ENCODE peak calls at places on chromosomes 4 and X, in eight cellular contexts. K is psoas muscle; Z is type B pancreatic cell; P is T-helper 1 cell; G is KBM-7; Q is Peyer's patch; I is CD4-positive, alpha-beta T cell; J is right cardiac atrium. R is an unnamed sample.

GRCh38 chrX:111098874-111099273 is 2.9 kb downstream of the PAK3 start:
- DNase-seq in K (peak), Z (no peak), P (peak), G (peak), Q (peak), I (peak), J (peak), R (peak)

GRCh38 chrX:50003927-50004326 is 81.5 kb downstream of the CLCN5 start:
- DNase-seq in K (no peak), Z (no peak), P (no peak), G (no peak), Q (no peak), I (no peak), J (no peak), R (no peak)

GRCh38 chr4:21470531-21470930 is 478.0 kb downstream of the KCNIP4 start:
- DNase-seq in K (no peak), Z (no peak), P (no peak), G (peak), Q (no peak), I (no peak), J (no peak), R (peak)

GRCh38 chrX:30308263-30309138 is 689 bp downstream of the NR0B1 start:
- DNase-seq in K (peak), Z (no peak), P (no peak), G (no peak), Q (no peak), I (no peak), J (peak), R (peak)

GRCh38 chr4:69503558-69503957 is 7.9 kb upstream of the UGT2B4 start:
- DNase-seq in K (no peak), Z (no peak), P (no peak), G (no peak), Q (no peak), I (no peak), J (no peak), R (no peak)

GRCh38 chrX:151789179-151789800 is 54.7 kb downstream of the CNGA2 start:
- DNase-seq in K (peak), Z (no peak), P (no peak), G (no peak), Q (peak), I (no peak), J (peak), R (no peak)

GRCh38 chrX:120794525-120794975 is 81.1 kb downstream of the CT47B1 start:
- DNase-seq in K (no peak), Z (no peak), P (no peak), G (no peak), Q (no peak), I (no peak), J (no peak), R (no peak)

GRCh38 chrX:68261060-68261672 is 172.1 kb downstream of the OPHN1 start:
- DNase-seq in K (no peak), Z (no peak), P (no peak), G (peak), Q (no peak), I (no peak), J (no peak), R (no peak)

GRCh38 chr4:68011684-68012083 is 48.4 kb upstream of the TMPRSS11A start:
- DNase-seq in K (no peak), Z (no peak), P (no peak), G (no peak), Q (no peak), I (no peak), J (no peak), R (no peak)

GRCh38 chr4:110134269-110134889 is 64.0 kb downstream of the ELOVL6 start:
- DNase-seq in K (no peak), Z (no peak), P (no peak), G (no peak), Q (no peak), I (no peak), J (no peak), R (no peak)

GRCh38 chrX:17860179-17860780 is 818 bp downstream of the RAI2 start:
- DNase-seq in K (no peak), Z (no peak), P (no peak), G (peak), Q (no peak), I (no peak), J (peak), R (peak)

GRCh38 chr4:186798951-186799659 is 75.4 kb upstream of the FAT1 start:
- DNase-seq in K (no peak), Z (no peak), P (no peak), G (no peak), Q (no peak), I (no peak), J (no peak), R (no peak)

GRCh38 chrX:134388161-134389109 is 71.5 kb upstream of the HPRT1 start:
- DNase-seq in K (no peak), Z (no peak), P (no peak), G (peak), Q (no peak), I (no peak), J (no peak), R (no peak)

GRCh38 chr4:178556796-178557195 is 1114.6 kb upstream of the AGA start:
- DNase-seq in K (no peak), Z (no peak), P (no peak), G (no peak), Q (no peak), I (no peak), J (no peak), R (no peak)

GRCh38 chrX:24332868-24333267 is 19.0 kb upstream of the SUPT20HL2 start:
- DNase-seq in K (no peak), Z (no peak), P (no peak), G (peak), Q (no peak), I (no peak), J (no peak), R (no peak)

R was measured in NCI-H345.